ENCODE peak calls at places on chromosomes 4 and X, in four cellular contexts. J is upper lobe of right lung, V is left ventricle myocardium inferior, Q is transverse colon. Y is an unnamed sample.

GRCh38 chrX:104108955-104109354 is 3.4 kb upstream of the ZCCHC18 start:
- DNase-seq in V (no peak), J (no peak), Q (no peak), Y (no peak)

GRCh38 chrX:151754042-151754419 is 19.5 kb downstream of the CNGA2 start:
- DNase-seq in Q (no peak), J (no peak), V (no peak), Y (peak)

GRCh38 chr4:86981789-86982188 is 47.0 kb downstream of the AFF1 start:
- DNase-seq in J (no peak), V (no peak), Q (no peak), Y (no peak)

GRCh38 chrX:48676893-48677270 is 6.7 kb upstream of the WAS start:
- DNase-seq in V (no peak), J (no peak), Q (peak), Y (no peak)

GRCh38 chr4:60897415-60897814 is 302.7 kb upstream of the ADGRL3 start:
- DNase-seq in Q (no peak), V (no peak), J (no peak), Y (no peak)

GRCh38 chr4:1240721-1241465 is 8.0 kb downstream of the CTBP1 start:
- DNase-seq in Q (peak), V (no peak), J (peak), Y (no peak)

GRCh38 chr4:185847352-185848078 is 35.5 kb upstream of the SORBS2 start:
- DNase-seq in Q (no peak), J (no peak), V (peak), Y (no peak)

GRCh38 chr4:8838911-8839431 is 32.7 kb downstream of the HMX1 start:
- DNase-seq in Q (peak), V (no peak), J (peak), Y (no peak)

GRCh38 chr4:82371398-82371972 is 2.3 kb downstream of the HNRNPD start:
- DNase-seq in Q (no peak), J (no peak), V (no peak), Y (no peak)

GRCh38 chr4:94458682-94459081 is 6.9 kb downstream of the PDLIM5 start:
- DNase-seq in J (no peak), Q (no peak), V (no peak), Y (no peak)

GRCh38 chrX:37291924-37292323 is 57.2 kb upstream of the PRRG1 start:
- DNase-seq in J (no peak), Q (no peak), V (no peak), Y (no peak)

GRCh38 chrX:24231169-24231568 is 81.6 kb downstream of the ZFX start:
- DNase-seq in J (no peak), V (no peak), Q (no peak), Y (peak)

GRCh38 chr4:167136270-167136669 is 98.0 kb downstream of the SPOCK3 start:
- DNase-seq in V (no peak), Q (no peak), J (no peak), Y (no peak)

GRCh38 chr4:13348216-13348615 is 135.9 kb downstream of the RAB28 start:
- DNase-seq in Q (no peak), V (no peak), J (no peak), Y (no peak)

GRCh38 chr4:176547005-176547404 is 227.2 kb downstream of the SPCS3 start:
- DNase-seq in Q (no peak), J (no peak), V (no peak), Y (no peak)

DNA sequence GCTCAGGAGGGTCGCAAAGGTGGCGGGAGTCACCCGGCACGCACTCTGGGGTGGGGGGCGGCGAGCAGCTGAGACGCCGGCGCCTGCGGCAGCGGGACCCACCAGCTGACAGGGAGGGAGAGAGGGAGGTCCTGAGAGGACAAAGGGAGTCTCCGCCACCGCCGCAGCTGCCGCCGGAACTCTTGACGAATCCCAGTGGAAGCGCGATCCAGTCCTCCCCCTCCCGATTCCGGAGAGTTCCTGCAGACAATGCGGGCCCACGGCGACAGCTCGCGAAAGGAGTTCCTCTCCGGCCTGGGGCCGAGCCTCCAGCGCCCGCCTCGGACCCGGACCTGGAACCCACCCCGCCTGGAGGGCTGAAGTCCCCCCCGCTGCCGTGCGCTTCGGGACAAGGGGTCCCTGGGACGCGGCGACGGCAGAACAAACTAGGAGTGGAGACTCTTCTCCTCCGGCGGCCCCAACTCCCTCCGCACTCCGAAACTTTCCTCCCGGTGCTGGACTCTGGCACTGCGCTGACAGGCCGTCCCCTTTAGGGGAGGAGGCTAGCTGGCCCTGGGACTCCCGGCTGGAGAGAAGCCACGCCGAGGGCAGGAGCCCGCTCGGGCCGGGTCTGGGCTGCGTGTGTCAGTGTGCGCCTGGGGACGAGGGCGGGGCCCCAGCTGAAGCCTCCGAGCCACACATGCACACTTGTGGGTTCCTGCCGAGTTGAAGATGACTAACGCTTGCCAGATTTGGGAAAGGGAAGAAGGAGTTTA is at the start of gene ANTXR2:
- DNase-seq in J (peak), Q (peak), V (peak), Y (no peak)
- TF ChIP-seq CTCF in J (peak), Q (peak), V (peak), Y (no peak)

GRCh38 chrX:14694631-14695030 is 165.3 kb downstream of the GLRA2 start:
- DNase-seq in V (no peak), J (no peak), Q (no peak), Y (no peak)

GRCh38 chrX:14698770-14699169 is 169.4 kb downstream of the GLRA2 start:
- DNase-seq in J (no peak), Q (peak), V (no peak), Y (no peak)

GRCh38 chrX:14700982-14701381 is 171.6 kb downstream of the GLRA2 start:
- DNase-seq in J (no peak), V (no peak), Q (no peak), Y (no peak)

GRCh38 chrX:14702145-14702544 is 170.7 kb downstream of the FANCB start:
- DNase-seq in V (no peak), Q (no peak), J (no peak), Y (no peak)

GRCh38 chrX:14697453-14697852 is 168.1 kb downstream of the GLRA2 start:
- DNase-seq in V (no peak), Q (peak), J (no peak), Y (no peak)
- TF ChIP-seq CTCF in V (peak), Q (peak), J (peak), Y (peak)

GRCh38 chrX:136712631-136713030 is 64.7 kb downstream of the CD40LG start:
- DNase-seq in Q (no peak), J (no peak), V (no peak), Y (no peak)

GRCh38 chrX:136711147-136711546 is 63.2 kb downstream of the CD40LG start:
- DNase-seq in Q (peak), V (peak), J (no peak), Y (no peak)

GRCh38 chrX:136710324-136710951 is 62.5 kb downstream of the CD40LG start:
- DNase-seq in Q (no peak), V (no peak), J (no peak), Y (no peak)

DNA sequence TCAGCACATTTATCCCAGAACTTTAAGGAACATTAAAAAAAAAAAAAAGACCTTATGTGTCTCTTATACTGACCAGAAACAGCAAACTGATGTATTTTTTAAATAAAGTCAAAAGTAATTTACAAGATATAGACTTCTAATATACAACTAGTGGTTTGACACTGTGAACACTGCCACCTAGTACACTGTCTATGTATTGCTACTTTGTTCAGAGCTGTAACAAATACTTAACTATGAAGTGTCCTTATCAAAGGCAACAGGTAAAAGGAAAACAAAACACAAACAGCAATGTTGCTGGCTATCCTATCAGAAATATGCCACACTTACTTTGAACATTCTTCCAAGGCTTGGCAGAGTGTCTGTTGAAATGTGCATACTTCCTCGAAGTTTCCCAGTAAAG is 60.4 kb downstream of the CD40LG start:
- DNase-seq in Q (no peak), V (no peak), J (no peak), Y (no peak)
- TF ChIP-seq CTCF in Q (no peak), V (peak), J (peak), Y (peak)

GRCh38 chr4:129929052-129929451 is 833.1 kb downstream of the C4orf33 start:
- DNase-seq in Q (no peak), V (no peak), J (no peak), Y (no peak)
- TF ChIP-seq CTCF in Q (no peak), V (no peak), J (peak), Y (peak)